ENCODE peak calls at places on chromosomes 4 and X, in six cellular contexts. K, B, N, Z, T and X are unnamed samples.

GRCh38 chr4:136001791-136002190 is 1530.5 kb downstream of the PCDH18 start:
- DNase-seq in T (no peak), B (no peak), N (no peak), K (no peak), Z (no peak), X (no peak)

GRCh38 chrX:115226929-115227328 is 7.0 kb downstream of the LRCH2 start:
- DNase-seq in K (no peak), B (peak; percentile 0), Z (no peak), T (peak; percentile 6), N (peak; percentile 29), X (no peak)

GRCh38 chr4:67871867-67872266 is 11.9 kb downstream of the TMPRSS11D start:
- DNase-seq in B (no peak), T (peak; percentile 37), Z (no peak), K (no peak), N (peak; percentile 5), X (no peak)

GRCh38 chr4:133154725-133155124 is 5.6 kb downstream of the PCDH10 start:
- DNase-seq in T (no peak), N (peak; percentile 73), K (no peak), B (peak; percentile 10), Z (no peak), X (no peak)

GRCh38 chr4:10089346-10089745 is 27.3 kb downstream of the WDR1 start:
- DNase-seq in T (no peak), B (no peak), Z (peak; percentile 33), N (no peak), K (peak; percentile 80), X (peak; percentile 85)

GRCh38 chr4:102867278-102868152 is 1.3 kb upstream of the CISD2 start:
- DNase-seq in Z (no peak), T (no peak), B (no peak), K (no peak), N (no peak), X (no peak)

GRCh38 chr4:16001484-16001858 is 38.5 kb upstream of the FGFBP2 start:
- DNase-seq in Z (peak; percentile 40), N (peak; percentile 76), K (peak; percentile 52), B (peak; percentile 20), T (peak; percentile 90), X (peak; percentile 58)

GRCh38 chr4:109147135-109147534 is 155.3 kb downstream of the COL25A1 start:
- DNase-seq in T (no peak), N (no peak), K (no peak), B (no peak), Z (no peak), X (no peak)

GRCh38 chrX:41711021-41711667 is 12.8 kb upstream of the GPR82 start:
- DNase-seq in N (no peak), B (no peak), Z (no peak), K (no peak), T (no peak), X (no peak)

GRCh38 chr4:7243609-7244342 is 51.4 kb downstream of the SORCS2 start:
- DNase-seq in N (no peak), B (peak; percentile 10), Z (no peak), T (no peak), K (no peak), X (no peak)